ENCODE peak calls at places on chromosomes 3 and 15, in seven cellular contexts. L is cardiac muscle cell, Z is progenitor cell of endocrine pancreas, N is foreskin keratinocyte, P is Peyer's patch, H is osteocyte, G is WTC11. M is an unnamed sample.

GRCh38 chr3:149657796-149658443 is at the start of gene WWTR1:
- DNase-seq in L (peak), Z (peak), N (peak), P (peak), H (peak), G (peak), M (no peak)

GRCh38 chr15:39946862-39947261 is 12.9 kb downstream of the EIF2AK4 start:
- DNase-seq in L (no peak), Z (no peak), N (no peak), P (no peak), H (no peak), G (no peak), M (no peak)

GRCh38 chr15:69849232-69849610 is 248.5 kb downstream of the TLE3 start:
- DNase-seq in L (peak), Z (no peak), N (no peak), P (no peak), H (no peak), G (no peak), M (no peak)

GRCh38 chr3:179969525-179969924 is 67.2 kb downstream of the PEX5L start:
- DNase-seq in L (no peak), Z (no peak), N (peak), P (no peak), H (no peak), G (no peak), M (no peak)

GRCh38 chr3:187974857-187975257 is 179.1 kb upstream of the LPP start:
- DNase-seq in L (no peak), Z (no peak), N (no peak), P (no peak), H (no peak), G (no peak), M (no peak)

GRCh38 chr15:87623832-87624231 is 632.7 kb downstream of the NTRK3 start:
- DNase-seq in L (no peak), Z (no peak), N (no peak), P (no peak), H (no peak), G (peak), M (no peak)

GRCh38 chr3:158961911-158962310 is 160.1 kb downstream of the MFSD1 start:
- DNase-seq in L (no peak), Z (no peak), N (peak), P (no peak), H (no peak), G (no peak), M (no peak)

GRCh38 chr3:169847896-169848295 is 21.8 kb downstream of the LRRC31 start:
- DNase-seq in L (no peak), Z (no peak), N (no peak), P (no peak), H (no peak), G (no peak), M (no peak)

GRCh38 chr3:100269410-100270217 is 8.8 kb downstream of the TBC1D23 start:
- DNase-seq in L (peak), Z (no peak), N (peak), P (no peak), H (no peak), G (no peak), M (no peak)

GRCh38 chr3:55337641-55338174 is 149.4 kb downstream of the WNT5A start:
- DNase-seq in L (no peak), Z (no peak), N (no peak), P (no peak), H (no peak), G (peak), M (no peak)

GRCh38 chr3:58998476-58999117 is 51.2 kb downstream of the CFAP20DC start:
- DNase-seq in L (peak), Z (no peak), N (peak), P (no peak), H (no peak), G (no peak), M (no peak)

GRCh38 chr15:55221090-55222011 is 24.6 kb upstream of the RSL24D1 start:
- DNase-seq in L (peak), Z (no peak), N (peak), P (no peak), H (no peak), G (no peak), M (peak)

GRCh38 chr3:127775398-127776109 is 46.8 kb downstream of the MGLL start:
- DNase-seq in L (peak), Z (no peak), N (no peak), P (no peak), H (peak), G (no peak), M (no peak)

GRCh38 chr15:78811124-78811824 is at the start of gene ADAMTS7:
- DNase-seq in L (peak), Z (peak), N (peak), P (peak), H (peak), G (peak), M (peak)

GRCh38 chr3:197285557-197285956 is 12.9 kb downstream of the DLG1 start:
- DNase-seq in L (no peak), Z (no peak), N (no peak), P (no peak), H (no peak), G (no peak), M (no peak)

GRCh38 chr3:69791919-69792399 is 52.7 kb downstream of the MITF start:
- DNase-seq in L (peak), Z (no peak), N (peak), P (no peak), H (no peak), G (no peak), M (no peak)

GRCh38 chr15:36479200-36479896 is 100.1 kb upstream of the CDIN1 start:
- DNase-seq in L (no peak), Z (no peak), N (no peak), P (no peak), H (no peak), G (no peak), M (no peak)

GRCh38 chr15:51077565-51078153 is 17.0 kb downstream of the TNFAIP8L3 start:
- DNase-seq in L (peak), Z (peak), N (no peak), P (peak), H (no peak), G (peak), M (peak)

GRCh38 chr3:197024881-197025735 is 4.5 kb downstream of the MELTF start:
- DNase-seq in L (no peak), Z (no peak), N (no peak), P (no peak), H (peak), G (no peak), M (no peak)

GRCh38 chr15:30859091-30859874 is 44.4 kb upstream of the FAN1 start:
- DNase-seq in L (peak), Z (no peak), N (peak), P (no peak), H (no peak), G (no peak), M (no peak)

GRCh38 chr15:67715166-67715565 is 110.1 kb upstream of the SKOR1 start:
- DNase-seq in L (no peak), Z (no peak), N (no peak), P (no peak), H (no peak), G (no peak), M (no peak)

GRCh38 chr3:154795582-154795981 is 284.5 kb upstream of the MME start:
- DNase-seq in L (peak), Z (no peak), N (peak), P (no peak), H (no peak), G (no peak), M (no peak)

GRCh38 chr3:110027446-110027845 is 690.1 kb upstream of the DPPA4 start:
- DNase-seq in L (peak), Z (no peak), N (peak), P (no peak), H (no peak), G (no peak), M (no peak)

GRCh38 chr15:82051664-82052063 is 5.8 kb upstream of the MEX3B start:
- DNase-seq in L (peak), Z (no peak), N (no peak), P (no peak), H (no peak), G (no peak), M (no peak)

GRCh38 chr15:79826800-79827199 is 70.0 kb downstream of the MTHFS start:
- DNase-seq in L (no peak), Z (no peak), N (no peak), P (no peak), H (no peak), G (no peak), M (no peak)

GRCh38 chr3:134407247-134407640 is 33.0 kb upstream of the AMOTL2 start:
- DNase-seq in L (peak), Z (no peak), N (peak), P (no peak), H (no peak), G (no peak), M (no peak)

GRCh38 chr3:159804726-159805410 is 183.8 kb upstream of the IL12A start:
- DNase-seq in L (peak), Z (peak), N (peak), P (no peak), H (peak), G (peak), M (no peak)

GRCh38 chr3:188539631-188540194 is 385.8 kb downstream of the LPP start:
- DNase-seq in L (no peak), Z (no peak), N (no peak), P (no peak), H (no peak), G (no peak), M (no peak)

GRCh38 chr3:23826382-23827061 is 20.8 kb downstream of the UBE2E1 start:
- DNase-seq in L (no peak), Z (no peak), N (no peak), P (no peak), H (no peak), G (no peak), M (no peak)

GRCh38 chr3:55873523-55874254 is 386.6 kb upstream of the WNT5A start:
- DNase-seq in L (no peak), Z (no peak), N (peak), P (no peak), H (no peak), G (no peak), M (no peak)

GRCh38 chr15:65818927-65819562 is 27.0 kb upstream of the DENND4A start:
- DNase-seq in L (peak), Z (no peak), N (no peak), P (no peak), H (no peak), G (no peak), M (no peak)

GRCh38 chr15:96504371-96504770 is 173.9 kb downstream of the NR2F2 start:
- DNase-seq in L (no peak), Z (no peak), N (no peak), P (no peak), H (peak), G (no peak), M (no peak)

GRCh38 chr15:99717129-99718024 is 15.9 kb downstream of the LYSMD4 start:
- DNase-seq in L (no peak), Z (no peak), N (no peak), P (no peak), H (peak), G (no peak), M (no peak)

GRCh38 chr3:22450785-22451400 is 699.9 kb upstream of the ZNF385D start:
- DNase-seq in L (peak), Z (no peak), N (no peak), P (no peak), H (no peak), G (no peak), M (no peak)

GRCh38 chr15:40953713-40954074 is 423 bp downstream of the CHAC1 start:
- DNase-seq in L (no peak), Z (no peak), N (no peak), P (no peak), H (no peak), G (no peak), M (no peak)

GRCh38 chr15:40955141-40955903 is 2.1 kb downstream of the CHAC1 start:
- DNase-seq in L (no peak), Z (no peak), N (no peak), P (no peak), H (no peak), G (no peak), M (no peak)

GRCh38 chr15:40951764-40952163 is 1.5 kb upstream of the CHAC1 start:
- DNase-seq in L (no peak), Z (no peak), N (no peak), P (no peak), H (no peak), G (no peak), M (no peak)

GRCh38 chr15:40952301-40952900 is 870 bp upstream of the CHAC1 start:
- DNase-seq in L (no peak), Z (no peak), N (no peak), P (no peak), H (no peak), G (no peak), M (no peak)

DNA sequence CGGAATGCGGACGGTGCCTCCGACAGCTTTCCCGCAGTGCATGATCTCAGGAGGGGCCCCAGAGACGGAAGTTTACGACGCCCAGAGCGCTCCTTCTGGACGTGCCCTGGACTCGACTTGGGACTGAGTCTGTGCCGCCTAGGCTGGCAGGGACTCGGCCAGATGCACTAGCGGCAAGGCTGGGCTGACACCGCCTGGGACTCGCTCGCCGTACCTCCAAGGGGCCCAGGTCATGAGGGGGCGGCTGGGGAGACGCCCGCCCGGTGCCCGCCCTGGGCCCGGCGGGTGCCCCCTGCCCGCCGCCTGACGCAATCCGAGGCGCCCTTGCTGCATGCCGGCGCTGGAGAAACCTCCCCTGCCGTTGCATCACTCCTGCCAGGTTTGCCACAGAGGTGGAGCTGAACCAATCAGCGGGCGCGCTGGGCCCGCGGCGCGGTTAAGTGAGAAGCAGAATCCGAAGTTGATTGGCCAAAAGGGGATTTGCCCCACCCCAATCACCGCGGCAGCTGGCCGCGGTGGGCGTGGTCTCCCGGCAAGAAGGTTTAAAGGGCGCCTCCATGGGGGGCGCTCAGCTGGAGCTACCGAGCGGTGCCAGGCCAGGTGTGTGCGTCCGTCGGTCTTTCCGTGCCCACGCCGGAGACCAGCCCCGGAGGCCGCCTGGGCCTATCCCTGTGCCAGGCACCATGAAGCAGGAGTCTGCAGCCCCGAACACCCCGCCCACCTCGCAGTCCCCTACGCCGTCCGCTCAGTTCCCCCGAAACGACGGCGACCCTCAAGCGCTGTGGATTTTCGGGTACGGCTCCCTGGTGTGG is at the start of gene CHAC1:
- DNase-seq in L (peak), Z (peak), N (peak), P (peak), H (peak), G (peak), M (peak)
- TF ChIP-seq CTCF in L (no peak), Z (peak), N (peak), P (no peak), H (no peak), G (no peak), M (peak)

GRCh38 chr3:138434875-138435772 is 708 bp downstream of the ESYT3 start:
- DNase-seq in L (peak), Z (no peak), N (no peak), P (no peak), H (no peak), G (peak), M (no peak)

GRCh38 chr3:138435840-138436239 is 1.4 kb downstream of the ESYT3 start:
- DNase-seq in L (no peak), Z (no peak), N (no peak), P (no peak), H (no peak), G (no peak), M (no peak)

GRCh38 chr3:138438896-138439295 is 4.5 kb downstream of the ESYT3 start:
- DNase-seq in L (no peak), Z (no peak), N (no peak), P (no peak), H (no peak), G (no peak), M (no peak)

GRCh38 chr3:138439646-138440045 is 5.2 kb downstream of the ESYT3 start:
- DNase-seq in L (no peak), Z (no peak), N (no peak), P (no peak), H (no peak), G (no peak), M (no peak)

GRCh38 chr3:138437281-138437680 is 2.9 kb downstream of the ESYT3 start:
- DNase-seq in L (no peak), Z (no peak), N (no peak), P (no peak), H (no peak), G (no peak), M (no peak)
- TF ChIP-seq CTCF in L (no peak), Z (no peak), N (no peak), P (no peak), H (no peak), G (no peak), M (no peak)

DNA sequence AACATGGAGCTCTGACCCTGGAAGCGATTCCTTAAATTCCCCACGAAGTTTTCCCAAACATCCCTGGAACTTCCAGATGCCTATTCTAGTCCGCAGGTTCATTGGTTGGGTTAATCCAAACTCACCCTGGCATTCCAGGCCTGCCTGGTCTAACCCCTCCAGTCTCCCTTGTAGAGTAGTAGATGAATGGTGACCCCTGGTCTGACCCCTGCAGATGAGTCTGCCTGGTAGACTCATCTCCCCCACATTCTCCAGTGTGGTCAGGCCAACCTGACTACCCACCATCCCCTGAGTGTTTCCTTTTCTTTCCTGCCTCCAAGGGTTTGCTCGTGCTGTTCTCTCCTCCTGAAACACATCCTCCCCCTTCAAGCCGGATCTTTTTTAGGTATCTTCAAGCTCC is 10.8 kb upstream of the HRH1 start:
- DNase-seq in L (no peak), Z (no peak), N (no peak), P (no peak), H (no peak), G (no peak), M (no peak)
- TF ChIP-seq CTCF in L (no peak), Z (no peak), N (no peak), P (no peak), H (no peak), G (no peak), M (no peak)

GRCh38 chr3:195260286-195260905 is 10.6 kb downstream of the XXYLT1 start:
- DNase-seq in L (no peak), Z (no peak), N (no peak), P (no peak), H (no peak), G (peak), M (no peak)

GRCh38 chr3:195259146-195259563 is 11.8 kb downstream of the XXYLT1 start:
- DNase-seq in L (peak), Z (no peak), N (no peak), P (no peak), H (no peak), G (no peak), M (no peak)

GRCh38 chr3:195257454-195258448 is 13.2 kb downstream of the XXYLT1 start:
- DNase-seq in L (no peak), Z (no peak), N (no peak), P (no peak), H (peak), G (no peak), M (peak)

GRCh38 chr3:195258449-195259145 is 12.4 kb downstream of the XXYLT1 start:
- DNase-seq in L (no peak), Z (no peak), N (no peak), P (peak), H (peak), G (no peak), M (peak)

DNA sequence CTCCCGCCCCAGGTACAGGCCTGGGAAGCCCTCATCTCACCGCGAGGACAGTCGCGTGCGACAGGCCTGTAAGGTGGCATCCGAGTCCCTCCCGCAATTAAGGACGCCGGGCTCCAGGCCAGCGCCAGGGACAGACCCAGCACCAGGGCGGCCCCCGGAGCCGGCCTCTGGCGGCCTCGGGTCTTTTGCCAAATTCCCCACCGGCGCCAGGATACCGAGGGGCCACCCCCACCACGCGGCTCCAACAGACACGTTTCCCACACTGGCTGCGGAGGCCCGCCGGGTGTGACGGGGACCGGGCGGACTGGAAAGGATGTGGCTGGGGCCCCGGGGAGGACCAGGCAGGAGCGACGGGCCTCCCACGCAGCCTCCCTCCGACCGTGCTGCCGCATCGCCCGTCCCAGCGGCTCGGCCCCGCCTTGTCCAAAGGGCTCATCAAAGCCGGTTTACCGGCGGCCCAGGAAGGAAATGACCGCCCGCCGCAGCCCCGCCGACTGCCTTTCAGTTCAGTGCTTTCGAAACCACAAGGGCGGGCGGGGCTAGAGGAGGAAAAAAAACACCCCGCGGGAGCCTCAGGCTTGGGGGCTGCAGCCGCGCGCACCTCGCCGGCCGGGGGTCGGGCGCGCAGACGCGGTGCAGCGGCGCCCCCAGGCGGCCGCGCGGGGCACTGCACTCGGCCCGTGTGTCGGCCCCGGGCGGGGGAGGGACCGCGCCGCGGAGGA is 11.2 kb downstream of the XXYLT1 start:
- DNase-seq in L (peak), Z (peak), N (peak), P (peak), H (peak), G (peak), M (peak)
- TF ChIP-seq CTCF in L (peak), Z (peak), N (peak), P (peak), H (peak), G (peak), M (peak)

DNA sequence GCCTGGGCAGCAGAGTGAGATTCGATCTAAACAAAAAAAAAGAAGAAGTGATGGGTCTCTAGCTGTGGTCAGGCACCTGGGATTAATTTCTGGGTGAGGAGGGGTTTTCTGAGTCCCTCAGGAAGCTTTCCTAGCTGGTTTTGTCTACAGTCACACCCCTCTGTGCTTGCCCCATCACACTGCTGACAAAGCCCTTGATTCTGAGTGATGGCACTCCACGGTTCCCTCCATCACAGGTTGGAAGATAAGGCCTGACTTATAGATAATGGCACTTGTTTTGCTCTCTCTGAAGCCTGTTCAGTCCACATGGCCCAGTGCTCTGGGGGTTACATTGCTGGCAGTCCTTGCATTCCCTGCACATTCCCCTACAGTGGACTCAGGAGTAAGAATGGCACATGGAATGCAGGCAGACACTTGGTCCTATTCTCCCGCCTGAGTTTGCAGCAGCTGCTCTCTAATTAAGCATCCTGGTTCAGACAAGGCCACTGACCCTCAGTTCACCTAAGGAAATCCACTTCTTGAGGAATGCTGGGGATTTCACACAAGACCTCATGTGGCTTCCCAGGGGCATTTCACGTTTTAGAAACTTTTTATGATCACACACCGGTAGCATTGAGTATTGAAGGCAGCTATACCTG is 81.0 kb upstream of the NMNAT3 start:
- DNase-seq in L (peak), Z (no peak), N (no peak), P (no peak), H (peak), G (no peak), M (no peak)
- TF ChIP-seq CTCF in L (no peak), Z (no peak), N (no peak), P (no peak), H (no peak), G (no peak), M (no peak)

M was measured in natural killer cell.